ENCODE peak calls at places on chromosomes 6 and 20, in nine cellular contexts. One of them, this sample, is unnamed.

GRCh38 chr6:159217595-159218275 is 48.5 kb downstream of the FNDC1 start:
- DNase-seq in activated effector memory CD4-positive, alpha-beta T cell treated with Interleukin-2 at 50 U/mL for 16 hours: no peak
- DNase-seq in GM12865: peak; percentile 56
- DNase-seq in left ventricle myocardium superior: peak; percentile 50
- DNase-seq in GM06990: peak; percentile 24
- DNase-seq in T1000: no peak
- DNase-seq in central memory CD4-positive, alpha-beta T cell: no peak
- DNase-seq in ACHN: peak; percentile 8
- DNase-seq in non-pigmented ciliary epithelial cell: peak; percentile 6
- DNase-seq in this sample: no peak

GRCh38 chr6:169983651-169984050 is 232.2 kb downstream of the ERMARD start:
- DNase-seq in activated effector memory CD4-positive, alpha-beta T cell treated with Interleukin-2 at 50 U/mL for 16 hours: no peak
- DNase-seq in GM12865: no peak
- DNase-seq in GM06990: no peak
- DNase-seq in ACHN: no peak
- DNase-seq in central memory CD4-positive, alpha-beta T cell: no peak
- DNase-seq in T1000: no peak
- DNase-seq in left ventricle myocardium superior: no peak
- DNase-seq in non-pigmented ciliary epithelial cell: no peak
- DNase-seq in this sample: no peak

GRCh38 chr6:145733207-145733606 is 2.1 kb downstream of the EPM2A start:
- DNase-seq in central memory CD4-positive, alpha-beta T cell: no peak
- DNase-seq in activated effector memory CD4-positive, alpha-beta T cell treated with Interleukin-2 at 50 U/mL for 16 hours: no peak
- DNase-seq in non-pigmented ciliary epithelial cell: no peak
- DNase-seq in T1000: no peak
- DNase-seq in GM06990: no peak
- DNase-seq in GM12865: no peak
- DNase-seq in ACHN: no peak
- DNase-seq in left ventricle myocardium superior: no peak
- DNase-seq in this sample: no peak

GRCh38 chr6:125831660-125832059 is 40.9 kb downstream of the NCOA7 start:
- DNase-seq in central memory CD4-positive, alpha-beta T cell: no peak
- DNase-seq in GM06990: no peak
- DNase-seq in ACHN: no peak
- DNase-seq in activated effector memory CD4-positive, alpha-beta T cell treated with Interleukin-2 at 50 U/mL for 16 hours: no peak
- DNase-seq in left ventricle myocardium superior: no peak
- DNase-seq in non-pigmented ciliary epithelial cell: no peak
- DNase-seq in T1000: no peak
- DNase-seq in GM12865: no peak
- DNase-seq in this sample: no peak

GRCh38 chr20:2817891-2818595 is 1.9 kb downstream of the TMEM239 start:
- DNase-seq in central memory CD4-positive, alpha-beta T cell: no peak
- DNase-seq in GM12865: no peak
- DNase-seq in activated effector memory CD4-positive, alpha-beta T cell treated with Interleukin-2 at 50 U/mL for 16 hours: no peak
- DNase-seq in non-pigmented ciliary epithelial cell: no peak
- DNase-seq in ACHN: no peak
- DNase-seq in left ventricle myocardium superior: peak; percentile 70
- DNase-seq in GM06990: no peak
- DNase-seq in T1000: no peak
- DNase-seq in this sample: no peak

GRCh38 chr6:98124176-98124575 is 710.2 kb upstream of the POU3F2 start:
- DNase-seq in left ventricle myocardium superior: no peak
- DNase-seq in GM12865: no peak
- DNase-seq in non-pigmented ciliary epithelial cell: peak; percentile 8
- DNase-seq in GM06990: no peak
- DNase-seq in ACHN: no peak
- DNase-seq in central memory CD4-positive, alpha-beta T cell: no peak
- DNase-seq in activated effector memory CD4-positive, alpha-beta T cell treated with Interleukin-2 at 50 U/mL for 16 hours: no peak
- DNase-seq in T1000: no peak
- DNase-seq in this sample: no peak

GRCh38 chr20:8568068-8568467 is 436.0 kb downstream of the PLCB1 start:
- DNase-seq in left ventricle myocardium superior: no peak
- DNase-seq in ACHN: no peak
- DNase-seq in central memory CD4-positive, alpha-beta T cell: no peak
- DNase-seq in GM06990: no peak
- DNase-seq in non-pigmented ciliary epithelial cell: no peak
- DNase-seq in GM12865: no peak
- DNase-seq in T1000: no peak
- DNase-seq in activated effector memory CD4-positive, alpha-beta T cell treated with Interleukin-2 at 50 U/mL for 16 hours: no peak
- DNase-seq in this sample: no peak

GRCh38 chr20:8860011-8860495 is 208.8 kb upstream of the PLCB4 start:
- DNase-seq in activated effector memory CD4-positive, alpha-beta T cell treated with Interleukin-2 at 50 U/mL for 16 hours: no peak
- DNase-seq in GM06990: no peak
- DNase-seq in T1000: no peak
- DNase-seq in GM12865: no peak
- DNase-seq in non-pigmented ciliary epithelial cell: peak; percentile 91
- DNase-seq in left ventricle myocardium superior: no peak
- DNase-seq in ACHN: peak; percentile 98
- DNase-seq in central memory CD4-positive, alpha-beta T cell: no peak
- DNase-seq in this sample: no peak

GRCh38 chr6:122180132-122180531 is 219.3 kb upstream of the HSF2 start:
- DNase-seq in GM12865: no peak
- DNase-seq in T1000: no peak
- DNase-seq in activated effector memory CD4-positive, alpha-beta T cell treated with Interleukin-2 at 50 U/mL for 16 hours: no peak
- DNase-seq in left ventricle myocardium superior: no peak
- DNase-seq in ACHN: no peak
- DNase-seq in GM06990: no peak
- DNase-seq in central memory CD4-positive, alpha-beta T cell: no peak
- DNase-seq in non-pigmented ciliary epithelial cell: no peak
- DNase-seq in this sample: no peak

GRCh38 chr6:158631678-158632537 is 12.6 kb downstream of the DYNLT1 start:
- DNase-seq in activated effector memory CD4-positive, alpha-beta T cell treated with Interleukin-2 at 50 U/mL for 16 hours: no peak
- DNase-seq in non-pigmented ciliary epithelial cell: peak; percentile 84
- DNase-seq in GM12865: no peak
- DNase-seq in central memory CD4-positive, alpha-beta T cell: no peak
- DNase-seq in left ventricle myocardium superior: peak; percentile 90
- DNase-seq in ACHN: peak; percentile 88
- DNase-seq in T1000: no peak
- DNase-seq in GM06990: no peak
- DNase-seq in this sample: no peak

GRCh38 chr6:108609276-108609769 is 48.6 kb downstream of the FOXO3 start:
- DNase-seq in central memory CD4-positive, alpha-beta T cell: no peak
- DNase-seq in activated effector memory CD4-positive, alpha-beta T cell treated with Interleukin-2 at 50 U/mL for 16 hours: no peak
- DNase-seq in ACHN: peak; percentile 61
- DNase-seq in GM12865: no peak
- DNase-seq in T1000: no peak
- DNase-seq in non-pigmented ciliary epithelial cell: no peak
- DNase-seq in left ventricle myocardium superior: no peak
- DNase-seq in GM06990: no peak
- DNase-seq in this sample: no peak

GRCh38 chr20:24955045-24955444 is 6.0 kb downstream of the CST7 start:
- DNase-seq in activated effector memory CD4-positive, alpha-beta T cell treated with Interleukin-2 at 50 U/mL for 16 hours: no peak
- DNase-seq in ACHN: no peak
- DNase-seq in GM06990: peak; percentile 69
- DNase-seq in GM12865: peak; percentile 86
- DNase-seq in left ventricle myocardium superior: no peak
- DNase-seq in central memory CD4-positive, alpha-beta T cell: no peak
- DNase-seq in T1000: no peak
- DNase-seq in non-pigmented ciliary epithelial cell: no peak
- DNase-seq in this sample: no peak

GRCh38 chr6:118377711-118378414 is 170.2 kb upstream of the PLN start:
- DNase-seq in central memory CD4-positive, alpha-beta T cell: no peak
- DNase-seq in T1000: no peak
- DNase-seq in ACHN: no peak
- DNase-seq in GM12865: no peak
- DNase-seq in GM06990: no peak
- DNase-seq in left ventricle myocardium superior: peak; percentile 84
- DNase-seq in activated effector memory CD4-positive, alpha-beta T cell treated with Interleukin-2 at 50 U/mL for 16 hours: no peak
- DNase-seq in non-pigmented ciliary epithelial cell: no peak
- DNase-seq in this sample: no peak

GRCh38 chr6:31180500-31180899 is 10.0 kb upstream of the POU5F1 start:
- DNase-seq in central memory CD4-positive, alpha-beta T cell: peak; percentile 66
- DNase-seq in non-pigmented ciliary epithelial cell: no peak
- DNase-seq in left ventricle myocardium superior: peak; percentile 84
- DNase-seq in activated effector memory CD4-positive, alpha-beta T cell treated with Interleukin-2 at 50 U/mL for 16 hours: peak; percentile 66
- DNase-seq in GM06990: peak; percentile 86
- DNase-seq in ACHN: no peak
- DNase-seq in GM12865: no peak
- DNase-seq in T1000: no peak
- DNase-seq in this sample: peak; percentile 67

GRCh38 chr6:7201732-7202541 is 94.2 kb downstream of the RREB1 start:
- DNase-seq in left ventricle myocardium superior: peak; percentile 72
- DNase-seq in T1000: no peak
- DNase-seq in central memory CD4-positive, alpha-beta T cell: no peak
- DNase-seq in ACHN: no peak
- DNase-seq in GM06990: peak; percentile 83
- DNase-seq in GM12865: peak; percentile 84
- DNase-seq in non-pigmented ciliary epithelial cell: no peak
- DNase-seq in activated effector memory CD4-positive, alpha-beta T cell treated with Interleukin-2 at 50 U/mL for 16 hours: no peak
- DNase-seq in this sample: no peak

GRCh38 chr6:128731249-128732165 is 151.4 kb upstream of the LAMA2 start:
- DNase-seq in ACHN: peak; percentile 60
- DNase-seq in activated effector memory CD4-positive, alpha-beta T cell treated with Interleukin-2 at 50 U/mL for 16 hours: no peak
- DNase-seq in GM12865: peak; percentile 41
- DNase-seq in non-pigmented ciliary epithelial cell: peak; percentile 24
- DNase-seq in T1000: no peak
- DNase-seq in central memory CD4-positive, alpha-beta T cell: no peak
- DNase-seq in left ventricle myocardium superior: no peak
- DNase-seq in GM06990: no peak
- DNase-seq in this sample: no peak

GRCh38 chr20:4468114-4468513 is 253.6 kb upstream of the PRND start:
- DNase-seq in non-pigmented ciliary epithelial cell: no peak
- DNase-seq in activated effector memory CD4-positive, alpha-beta T cell treated with Interleukin-2 at 50 U/mL for 16 hours: no peak
- DNase-seq in GM06990: no peak
- DNase-seq in ACHN: no peak
- DNase-seq in T1000: no peak
- DNase-seq in central memory CD4-positive, alpha-beta T cell: no peak
- DNase-seq in GM12865: no peak
- DNase-seq in left ventricle myocardium superior: no peak
- DNase-seq in this sample: no peak

GRCh38 chr6:157144861-157145260 is 178.5 kb downstream of the TMEM242 start:
- DNase-seq in activated effector memory CD4-positive, alpha-beta T cell treated with Interleukin-2 at 50 U/mL for 16 hours: no peak
- DNase-seq in ACHN: no peak
- DNase-seq in GM12865: no peak
- DNase-seq in left ventricle myocardium superior: no peak
- DNase-seq in central memory CD4-positive, alpha-beta T cell: no peak
- DNase-seq in non-pigmented ciliary epithelial cell: no peak
- DNase-seq in GM06990: no peak
- DNase-seq in T1000: no peak
- DNase-seq in this sample: no peak

GRCh38 chr20:64106981-64107735 is at the start of gene NPBWR2:
- DNase-seq in GM06990: no peak
- DNase-seq in non-pigmented ciliary epithelial cell: no peak
- DNase-seq in central memory CD4-positive, alpha-beta T cell: no peak
- DNase-seq in GM12865: no peak
- DNase-seq in activated effector memory CD4-positive, alpha-beta T cell treated with Interleukin-2 at 50 U/mL for 16 hours: no peak
- DNase-seq in left ventricle myocardium superior: peak; percentile 25
- DNase-seq in T1000: no peak
- DNase-seq in ACHN: no peak
- DNase-seq in this sample: no peak

GRCh38 chr6:56380476-56380875 is 133.1 kb upstream of the COL21A1 start:
- DNase-seq in activated effector memory CD4-positive, alpha-beta T cell treated with Interleukin-2 at 50 U/mL for 16 hours: no peak
- DNase-seq in left ventricle myocardium superior: no peak
- DNase-seq in central memory CD4-positive, alpha-beta T cell: no peak
- DNase-seq in ACHN: no peak
- DNase-seq in GM06990: no peak
- DNase-seq in T1000: no peak
- DNase-seq in GM12865: no peak
- DNase-seq in non-pigmented ciliary epithelial cell: no peak
- DNase-seq in this sample: no peak

GRCh38 chr6:145071836-145072235 is 663.5 kb downstream of the EPM2A start:
- DNase-seq in GM06990: no peak
- DNase-seq in left ventricle myocardium superior: no peak
- DNase-seq in T1000: no peak
- DNase-seq in ACHN: no peak
- DNase-seq in GM12865: no peak
- DNase-seq in central memory CD4-positive, alpha-beta T cell: no peak
- DNase-seq in activated effector memory CD4-positive, alpha-beta T cell treated with Interleukin-2 at 50 U/mL for 16 hours: no peak
- DNase-seq in non-pigmented ciliary epithelial cell: peak; percentile 64
- DNase-seq in this sample: no peak

GRCh38 chr6:155080876-155081845 is 86.0 kb downstream of the TIAM2 start:
- DNase-seq in non-pigmented ciliary epithelial cell: no peak
- DNase-seq in T1000: no peak
- DNase-seq in ACHN: no peak
- DNase-seq in activated effector memory CD4-positive, alpha-beta T cell treated with Interleukin-2 at 50 U/mL for 16 hours: no peak
- DNase-seq in central memory CD4-positive, alpha-beta T cell: no peak
- DNase-seq in GM06990: no peak
- DNase-seq in GM12865: no peak
- DNase-seq in left ventricle myocardium superior: no peak
- DNase-seq in this sample: no peak

This sample was measured in GOT3.